ENCODE peak calls at places on chromosomes 7 and 10, in five cellular contexts. D, H, J, M and Q are unnamed samples.

GRCh38 chr7:130418306-130418705 is 22.5 kb downstream of the CEP41 start:
- DNase-seq in D (no peak), H (no peak), J (no peak), M (no peak), Q (no peak)

GRCh38 chr10:568848-569247 is 120.6 kb downstream of the DIP2C start:
- DNase-seq in D (no peak), H (no peak), J (no peak), M (no peak), Q (no peak)

GRCh38 chr7:434891-435486 is 84.7 kb downstream of the PDGFA start:
- DNase-seq in D (no peak), H (no peak), J (peak), M (no peak), Q (no peak)

GRCh38 chr10:4074559-4075407 is 289.8 kb upstream of the KLF6 start:
- DNase-seq in D (no peak), H (no peak), J (peak), M (no peak), Q (no peak)

GRCh38 chr10:126459878-126460481 is 71.7 kb upstream of the ADAM12 start:
- DNase-seq in D (no peak), H (no peak), J (no peak), M (no peak), Q (no peak)

GRCh38 chr10:43315096-43315495 is 48.2 kb upstream of the RASGEF1A start:
- DNase-seq in D (no peak), H (no peak), J (no peak), M (no peak), Q (no peak)

GRCh38 chr10:130179640-130180039 is 43.4 kb downstream of the GLRX3 start:
- DNase-seq in D (no peak), H (peak), J (peak), M (no peak), Q (no peak)

GRCh38 chr10:44033008-44033407 is 351.9 kb downstream of the CXCL12 start:
- DNase-seq in D (no peak), H (no peak), J (no peak), M (no peak), Q (no peak)

GRCh38 chr7:131724776-131725345 is 168.4 kb upstream of the PODXL start:
- DNase-seq in D (no peak), H (no peak), J (no peak), M (no peak), Q (no peak)

GRCh38 chr7:66250711-66251110 is 45.6 kb downstream of the TPST1 start:
- DNase-seq in D (no peak), H (peak), J (no peak), M (no peak), Q (no peak)

GRCh38 chr7:548401-548800 is 28.8 kb upstream of the PDGFA start:
- DNase-seq in D (no peak), H (no peak), J (no peak), M (no peak), Q (no peak)

GRCh38 chr10:87066178-87066577 is 28.5 kb downstream of the GLUD1 start:
- DNase-seq in D (no peak), H (no peak), J (no peak), M (no peak), Q (no peak)

GRCh38 chr10:84499846-84500245 is 171.5 kb downstream of the CCSER2 start:
- DNase-seq in D (no peak), H (no peak), J (no peak), M (no peak), Q (no peak)

GRCh38 chr7:85554294-85554877 is 367.5 kb upstream of the SEMA3D start:
- DNase-seq in D (no peak), H (no peak), J (peak), M (no peak), Q (no peak)

GRCh38 chr7:25384820-25385560 is 156.7 kb upstream of the NPVF start:
- DNase-seq in D (no peak), H (no peak), J (no peak), M (no peak), Q (no peak)

GRCh38 chr10:80046629-80047441 is 31.6 kb upstream of the TMEM254 start:
- DNase-seq in D (peak), H (peak), J (peak), M (peak), Q (peak)

GRCh38 chr7:117098457-117098856 is 145.2 kb downstream of the ST7 start:
- DNase-seq in D (no peak), H (no peak), J (no peak), M (no peak), Q (no peak)

GRCh38 chr7:2666130-2666529 is 21.9 kb upstream of the AMZ1 start:
- DNase-seq in D (no peak), H (no peak), J (no peak), M (no peak), Q (no peak)

GRCh38 chr10:20596911-20597310 is 300.2 kb downstream of the NEBL start:
- DNase-seq in D (no peak), H (no peak), J (no peak), M (no peak), Q (no peak)

GRCh38 chr10:71511206-71511605 is 114.5 kb downstream of the CDH23 start:
- DNase-seq in D (no peak), H (no peak), J (no peak), M (no peak), Q (no peak)

GRCh38 chr10:6242089-6242488 is 39.4 kb downstream of the PFKFB3 start:
- DNase-seq in D (no peak), H (no peak), J (no peak), M (no peak), Q (no peak)

GRCh38 chr7:143433759-143434158 is 9.5 kb upstream of the TAS2R60 start:
- DNase-seq in D (no peak), H (no peak), J (no peak), M (no peak), Q (no peak)

GRCh38 chr7:72805526-72806494 is 22.2 kb downstream of the TYW1B start:
- DNase-seq in D (no peak), H (no peak), J (no peak), M (no peak), Q (no peak)

GRCh38 chr10:31273789-31274188 is 45.2 kb upstream of the ZEB1 start:
- DNase-seq in D (no peak), H (no peak), J (no peak), M (no peak), Q (no peak)

GRCh38 chr7:66859794-66860645 is 61.0 kb upstream of the TMEM248 start:
- DNase-seq in D (no peak), H (no peak), J (peak), M (no peak), Q (no peak)

GRCh38 chr10:119293368-119293767 is 86.0 kb downstream of the GRK5 start:
- DNase-seq in D (no peak), H (no peak), J (no peak), M (no peak), Q (no peak)

GRCh38 chr10:129689681-129690080 is 222.6 kb downstream of the MGMT start:
- DNase-seq in D (no peak), H (no peak), J (no peak), M (no peak), Q (no peak)

GRCh38 chr7:90209776-90210175 is 1.8 kb upstream of the STEAP2 start:
- DNase-seq in D (no peak), H (no peak), J (no peak), M (no peak), Q (no peak)

GRCh38 chr10:131749767-131750142 is 151.1 kb upstream of the PPP2R2D start:
- DNase-seq in D (no peak), H (no peak), J (no peak), M (no peak), Q (no peak)

GRCh38 chr10:70493660-70494234 is 15.2 kb downstream of the PALD1 start:
- DNase-seq in D (no peak), H (no peak), J (peak), M (no peak), Q (no peak)

GRCh38 chr7:150937848-150938561 is 40.1 kb downstream of the KCNH2 start:
- DNase-seq in D (peak), H (no peak), J (peak), M (no peak), Q (no peak)

GRCh38 chr7:65951837-65952578 is 30.0 kb downstream of the GUSB start:
- DNase-seq in D (no peak), H (no peak), J (no peak), M (no peak), Q (no peak)

GRCh38 chr7:131238260-131238940 is 89.3 kb upstream of the MKLN1 start:
- DNase-seq in D (no peak), H (peak), J (no peak), M (no peak), Q (no peak)